ENCODE peak calls at places on chromosomes 11 and 22, in five cellular contexts. G is iPS DF 6.9, B is stomach, J is heart right ventricle, N is IMR-90. L is an unnamed sample.
A peak's percentile ranks its signal among the peaks of the same experiment; 100 is the strongest.

GRCh38 chr11:14969922-14970323 is 2.2 kb downstream of the CALCA start:
- DNase-seq in G (no peak), B (peak; percentile 37), J (no peak), N (peak; percentile 7), L (peak; percentile 19)

GRCh38 chr11:569273-569885 is 6.9 kb upstream of the PHRF1 start:
- DNase-seq in G (no peak), B (peak; percentile 49), J (peak; percentile 41), N (no peak), L (peak; percentile 77)

GRCh38 chr22:29072193-29072978 is 449 bp upstream of the KREMEN1 start:
- DNase-seq in G (peak; percentile 94), B (peak; percentile 98), J (peak; percentile 82), N (peak; percentile 42), L (peak; percentile 90)

GRCh38 chr11:77278595-77279506 is 22.6 kb downstream of the GDPD4 start:
- DNase-seq in G (no peak), B (no peak), J (no peak), N (peak; percentile 70), L (no peak)

GRCh38 chr22:49768511-49768910 is 59.2 kb downstream of the BRD1 start:
- DNase-seq in G (no peak), B (no peak), J (no peak), N (no peak), L (peak; percentile 9)

GRCh38 chr11:75429902-75430691 is 2.9 kb downstream of the KLHL35 start:
- DNase-seq in G (no peak), B (peak; percentile 76), J (peak; percentile 33), N (peak; percentile 63), L (peak; percentile 60)

GRCh38 chr22:41561335-41561734 is 525 bp downstream of the CSDC2 start:
- DNase-seq in G (no peak), B (no peak), J (no peak), N (no peak), L (no peak)

GRCh38 chr22:18096823-18097222 is 13.8 kb upstream of the TUBA8 start:
- DNase-seq in G (no peak), B (no peak), J (no peak), N (no peak), L (no peak)

GRCh38 chr11:27018902-27019544 is 21.6 kb upstream of the BBOX1 start:
- DNase-seq in G (no peak), B (no peak), J (no peak), N (peak; percentile 20), L (no peak)

GRCh38 chr11:126159719-126160344 is 51.6 kb downstream of the RPUSD4 start:
- DNase-seq in G (no peak), B (no peak), J (no peak), N (no peak), L (no peak)

GRCh38 chr11:45176996-45177395 is 30.6 kb downstream of the PRDM11 start:
- DNase-seq in G (no peak), B (peak; percentile 40), J (no peak), N (no peak), L (no peak)

GRCh38 chr11:129636926-129637325 is 178.7 kb upstream of the TMEM45B start:
- DNase-seq in G (no peak), B (no peak), J (no peak), N (no peak), L (no peak)

GRCh38 chr22:27842236-27842993 is 40.9 kb upstream of the MN1 start:
- DNase-seq in G (no peak), B (no peak), J (no peak), N (no peak), L (no peak)

GRCh38 chr11:121356357-121356756 is 63.8 kb downstream of the SC5D start:
- DNase-seq in G (no peak), B (no peak), J (no peak), N (no peak), L (no peak)

GRCh38 chr11:128696930-128697329 is 3.1 kb downstream of the FLI1 start:
- DNase-seq in G (no peak), B (no peak), J (no peak), N (no peak), L (no peak)

GRCh38 chr11:114284021-114284420 is 12.2 kb upstream of the NNMT start:
- DNase-seq in G (no peak), B (no peak), J (no peak), N (no peak), L (no peak)

GRCh38 chr11:114229062-114229450 is 67.1 kb upstream of the NNMT start:
- DNase-seq in G (no peak), B (no peak), J (no peak), N (no peak), L (no peak)

GRCh38 chr22:42879371-42880021 is 22.4 kb upstream of the ARFGAP3 start:
- DNase-seq in G (no peak), B (no peak), J (no peak), N (no peak), L (no peak)

GRCh38 chr11:42770444-42771065 is 541.2 kb upstream of the API5 start:
- DNase-seq in G (peak; percentile 29), B (no peak), J (no peak), N (no peak), L (no peak)

GRCh38 chr11:74948546-74948897 is 369 bp downstream of the XRRA1 start:
- DNase-seq in G (no peak), B (no peak), J (no peak), N (no peak), L (no peak)

GRCh38 chr11:34667810-34668582 is 47.1 kb downstream of the EHF start:
- DNase-seq in G (no peak), B (no peak), J (no peak), N (no peak), L (no peak)

GRCh38 chr22:22327723-22328122 is 83.1 kb downstream of the VPREB1 start:
- DNase-seq in G (no peak), B (no peak), J (no peak), N (no peak), L (no peak)
- H3K27me3 ChIP-seq in G (peaks cover 59% of the 10 kb centered on the region), B (peaks cover 14% of the 10 kb centered on the region), J (peaks cover 44% of the 10 kb centered on the region), N (peaks cover 5% of the 10 kb centered on the region), L (peaks cover 33% of the 10 kb centered on the region)

GRCh38 chr11:8018742-8019631 is 31.9 kb downstream of the EIF3F start:
- DNase-seq in G (peak; percentile 57), B (peak; percentile 61), J (peak; percentile 75), N (peak; percentile 69), L (peak; percentile 76)
- H3K27me3 ChIP-seq in G (peaks cover 33% of the 10 kb centered on the region), B (peaks cover 37% of the 10 kb centered on the region), J (peaks cover 14% of the 10 kb centered on the region), N (no peaks in the 10 kb centered on the region), L (peaks cover 19% of the 10 kb centered on the region)

GRCh38 chr22:35746248-35746647 is 28.6 kb downstream of the APOL5 start:
- DNase-seq in G (no peak), B (no peak), J (no peak), N (no peak), L (peak; percentile 48)
- H3K27me3 ChIP-seq in G (no peaks in the 10 kb centered on the region), B (no peaks in the 10 kb centered on the region), J (no peaks in the 10 kb centered on the region), N (no peaks in the 10 kb centered on the region), L (no peaks in the 10 kb centered on the region)

GRCh38 chr22:39666495-39666894 is 95.9 kb downstream of the CACNA1I start:
- DNase-seq in G (no peak), B (no peak), J (no peak), N (no peak), L (no peak)

GRCh38 chr22:39664485-39665200 is 94.1 kb downstream of the CACNA1I start:
- DNase-seq in G (no peak), B (no peak), J (no peak), N (no peak), L (no peak)

GRCh38 chr22:39665229-39665628 is 94.7 kb downstream of the CACNA1I start:
- DNase-seq in G (no peak), B (no peak), J (no peak), N (no peak), L (no peak)

GRCh38 chr22:39666926-39667325 is 96.4 kb downstream of the CACNA1I start:
- DNase-seq in G (no peak), B (no peak), J (no peak), N (no peak), L (no peak)

DNA sequence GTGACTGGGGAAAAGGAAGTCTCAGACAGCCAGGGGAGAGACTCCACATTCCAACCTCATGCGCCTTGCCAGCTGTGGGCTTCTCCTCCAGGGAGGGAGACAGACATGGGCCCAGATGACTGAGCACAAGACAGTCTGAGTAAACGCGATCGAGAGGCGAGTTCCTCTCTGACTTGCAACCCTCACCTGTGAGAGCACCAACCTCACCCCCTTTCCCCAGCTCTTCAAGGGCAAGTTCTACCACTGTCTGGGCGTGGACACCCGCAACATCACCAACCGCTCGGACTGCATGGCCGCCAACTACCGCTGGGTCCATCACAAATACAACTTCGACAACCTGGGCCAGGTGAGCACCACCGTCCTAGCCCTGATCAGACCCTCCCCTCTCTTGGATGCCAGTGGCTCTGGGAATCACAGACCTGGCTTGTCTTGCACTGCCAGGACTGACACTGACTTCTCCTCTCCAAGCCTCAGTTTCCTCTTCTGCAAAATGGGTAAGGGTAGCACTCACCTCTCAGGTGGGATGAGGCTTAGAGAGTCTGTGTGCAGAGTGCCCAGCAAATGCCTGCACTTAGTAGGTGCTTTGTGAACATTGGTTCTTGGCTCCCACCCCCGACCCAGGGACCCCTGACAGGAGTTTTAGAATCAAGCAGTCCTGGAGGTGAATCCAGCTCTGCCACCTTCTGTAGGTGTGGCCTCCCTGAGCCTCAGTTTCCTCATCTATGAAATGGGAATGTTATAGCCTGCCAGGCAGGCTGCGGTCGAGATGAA is 95.3 kb downstream of the CACNA1I start:
- DNase-seq in G (no peak), B (no peak), J (no peak), N (no peak), L (no peak)
- H3K27me3 ChIP-seq in G (peaks cover 7% of the 10 kb centered on the region), B (peaks cover 46% of the 10 kb centered on the region), J (peaks cover 63% of the 10 kb centered on the region), N (peaks cover 62% of the 10 kb centered on the region), L (peaks cover 78% of the 10 kb centered on the region)

GRCh38 chr11:111322534-111322933 is 24.2 kb downstream of the POU2AF3 start:
- DNase-seq in G (no peak), B (no peak), J (no peak), N (no peak), L (no peak)
- H3K27me3 ChIP-seq in G (no peaks in the 10 kb centered on the region), B (no peaks in the 10 kb centered on the region), J (no peaks in the 10 kb centered on the region), N (peaks cover 6% of the 10 kb centered on the region), L (no peaks in the 10 kb centered on the region)

GRCh38 chr11:70079691-70080090 is 1.6 kb downstream of the ANO1 start:
- DNase-seq in G (no peak), B (no peak), J (no peak), N (no peak), L (no peak)
- H3K27me3 ChIP-seq in G (peaks cover 28% of the 10 kb centered on the region), B (peaks cover 17% of the 10 kb centered on the region), J (peaks cover 25% of the 10 kb centered on the region), N (no peaks in the 10 kb centered on the region), L (peaks cover 61% of the 10 kb centered on the region)

DNA sequence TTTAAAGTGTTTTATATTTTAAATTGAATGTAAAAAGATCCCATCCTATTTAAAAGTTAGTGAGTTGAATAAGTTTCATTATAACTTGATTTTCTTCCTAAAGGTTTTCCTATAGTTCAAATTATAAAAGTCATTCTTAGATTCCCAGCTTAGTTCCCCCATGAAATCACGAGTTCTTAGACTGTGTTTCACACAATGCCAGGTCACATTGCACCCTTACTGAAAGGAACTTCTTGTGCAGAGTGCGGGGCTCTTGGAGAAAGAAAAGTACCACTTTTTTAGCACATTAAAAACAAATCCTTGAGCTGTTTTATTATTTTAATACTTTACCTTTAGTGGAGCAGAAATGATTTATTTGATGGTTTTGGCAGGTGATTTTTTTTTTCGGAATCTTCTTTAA is 15.6 kb downstream of the GRAP2 start:
- DNase-seq in G (no peak), B (no peak), J (no peak), N (no peak), L (no peak)
- H3K27me3 ChIP-seq in G (no peaks in the 10 kb centered on the region), B (no peaks in the 10 kb centered on the region), J (peaks cover 25% of the 10 kb centered on the region), N (peaks cover 59% of the 10 kb centered on the region), L (peaks cover 82% of the 10 kb centered on the region)

L was measured in left ventricle myocardium inferior.